ENCODE peak calls at places on chromosomes 5 and 9, in nine cellular contexts. One of them, this sample, is unnamed. For H3K4me1, the result is how much of the 10 kb centered on the place peaks cover.

GRCh38 chr9:95044731-95045508 is 272.6 kb downstream of the FANCC start:
- ATAC-seq in foreskin keratinocyte: peak
- ATAC-seq in right cardiac atrium: peak
- ATAC-seq in heart left ventricle: peak
- ATAC-seq in gastrocnemius medialis: peak
- ATAC-seq in lower lobe of right lung: no peak
- ATAC-seq in A549: peak
- ATAC-seq in Panc1: peak
- ATAC-seq in GM23338: peak
- ATAC-seq in this sample: peak

GRCh38 chr5:140497897-140498296 is 49.6 kb upstream of the EIF4EBP3 start:
- ATAC-seq in foreskin keratinocyte: no peak
- ATAC-seq in right cardiac atrium: no peak
- ATAC-seq in heart left ventricle: no peak
- ATAC-seq in gastrocnemius medialis: no peak
- ATAC-seq in lower lobe of right lung: peak
- ATAC-seq in A549: peak
- ATAC-seq in Panc1: no peak
- ATAC-seq in GM23338: no peak
- ATAC-seq in this sample: no peak

GRCh38 chr5:109962882-109963603 is 273.3 kb downstream of the MAN2A1 start:
- ATAC-seq in foreskin keratinocyte: no peak
- ATAC-seq in right cardiac atrium: no peak
- ATAC-seq in heart left ventricle: no peak
- ATAC-seq in gastrocnemius medialis: no peak
- ATAC-seq in lower lobe of right lung: no peak
- ATAC-seq in A549: no peak
- ATAC-seq in Panc1: no peak
- ATAC-seq in GM23338: no peak
- ATAC-seq in this sample: no peak

GRCh38 chr5:148384389-148384756 is 615 bp downstream of the FBXO38 start:
- ATAC-seq in foreskin keratinocyte: peak
- ATAC-seq in right cardiac atrium: no peak
- ATAC-seq in heart left ventricle: no peak
- ATAC-seq in gastrocnemius medialis: peak
- ATAC-seq in lower lobe of right lung: peak
- ATAC-seq in A549: peak
- ATAC-seq in Panc1: peak
- ATAC-seq in GM23338: peak
- ATAC-seq in this sample: no peak

GRCh38 chr5:38426493-38426892 is 130.0 kb downstream of the LIFR start:
- ATAC-seq in foreskin keratinocyte: peak
- ATAC-seq in right cardiac atrium: no peak
- ATAC-seq in heart left ventricle: no peak
- ATAC-seq in gastrocnemius medialis: peak
- ATAC-seq in lower lobe of right lung: no peak
- ATAC-seq in A549: no peak
- ATAC-seq in Panc1: no peak
- ATAC-seq in GM23338: no peak
- ATAC-seq in this sample: no peak

GRCh38 chr5:171633776-171634470 is 151.7 kb upstream of the SMIM23 start:
- ATAC-seq in foreskin keratinocyte: no peak
- ATAC-seq in right cardiac atrium: no peak
- ATAC-seq in heart left ventricle: no peak
- ATAC-seq in gastrocnemius medialis: no peak
- ATAC-seq in lower lobe of right lung: peak
- ATAC-seq in A549: no peak
- ATAC-seq in Panc1: no peak
- ATAC-seq in GM23338: no peak
- ATAC-seq in this sample: no peak

GRCh38 chr9:69940668-69941067 is 103.0 kb upstream of the MAMDC2 start:
- ATAC-seq in foreskin keratinocyte: no peak
- ATAC-seq in right cardiac atrium: no peak
- ATAC-seq in heart left ventricle: no peak
- ATAC-seq in gastrocnemius medialis: no peak
- ATAC-seq in lower lobe of right lung: no peak
- ATAC-seq in A549: no peak
- ATAC-seq in Panc1: no peak
- ATAC-seq in GM23338: no peak
- ATAC-seq in this sample: no peak

GRCh38 chr5:135242496-135243193 is 156.4 kb downstream of the MACROH2A1 start:
- ATAC-seq in foreskin keratinocyte: no peak
- ATAC-seq in right cardiac atrium: peak
- ATAC-seq in heart left ventricle: peak
- ATAC-seq in gastrocnemius medialis: peak
- ATAC-seq in lower lobe of right lung: no peak
- ATAC-seq in A549: no peak
- ATAC-seq in Panc1: no peak
- ATAC-seq in GM23338: no peak
- ATAC-seq in this sample: peak

GRCh38 chr9:27413507-27414214 is 110.4 kb upstream of the IFNK start:
- ATAC-seq in foreskin keratinocyte: peak
- ATAC-seq in right cardiac atrium: peak
- ATAC-seq in heart left ventricle: no peak
- ATAC-seq in gastrocnemius medialis: no peak
- ATAC-seq in lower lobe of right lung: no peak
- ATAC-seq in A549: no peak
- ATAC-seq in Panc1: no peak
- ATAC-seq in GM23338: no peak
- ATAC-seq in this sample: peak

DNA sequence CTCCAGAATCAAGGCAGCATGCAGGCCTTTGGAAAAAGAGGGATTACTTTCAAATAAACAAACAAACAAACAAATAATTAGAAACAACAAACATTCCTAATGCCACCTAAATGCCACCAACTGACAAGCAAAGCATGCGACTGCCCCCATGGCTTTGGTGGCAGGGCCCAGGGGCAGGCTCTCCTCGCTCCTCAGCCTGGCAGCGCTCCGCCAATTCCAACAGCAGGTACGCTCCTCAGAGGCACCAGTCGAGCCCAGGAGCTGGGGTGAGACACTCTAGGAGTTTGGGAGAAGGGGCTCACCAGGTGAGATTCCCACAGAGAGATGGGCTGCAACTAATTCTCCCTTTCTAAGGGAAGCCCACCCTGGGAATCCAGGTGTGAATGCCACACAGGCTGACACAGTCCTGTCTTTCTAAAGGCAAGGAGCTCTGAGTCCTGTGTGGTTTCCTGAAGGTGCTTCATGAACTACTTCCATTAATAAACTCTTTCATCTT is 27.8 kb downstream of the CSF2 start:
- ATAC-seq in foreskin keratinocyte: no peak
- ATAC-seq in right cardiac atrium: no peak
- ATAC-seq in heart left ventricle: no peak
- ATAC-seq in gastrocnemius medialis: no peak
- ATAC-seq in lower lobe of right lung: no peak
- ATAC-seq in A549: no peak
- ATAC-seq in Panc1: no peak
- ATAC-seq in GM23338: no peak
- ATAC-seq in this sample: no peak
- H3K4me1 ChIP-seq in foreskin keratinocyte: under half
- H3K4me1 ChIP-seq in right cardiac atrium: under half
- H3K4me1 ChIP-seq in heart left ventricle: half or more
- H3K4me1 ChIP-seq in gastrocnemius medialis: under half
- H3K4me1 ChIP-seq in lower lobe of right lung: under half
- H3K4me1 ChIP-seq in A549: under half
- H3K4me1 ChIP-seq in Panc1: under half
- H3K4me1 ChIP-seq in GM23338: under half
- H3K4me1 ChIP-seq in this sample: under half

GRCh38 chr9:110088099-110088498 is 119.9 kb downstream of the C9orf152 start:
- ATAC-seq in foreskin keratinocyte: peak
- ATAC-seq in right cardiac atrium: no peak
- ATAC-seq in heart left ventricle: no peak
- ATAC-seq in gastrocnemius medialis: no peak
- ATAC-seq in lower lobe of right lung: no peak
- ATAC-seq in A549: peak
- ATAC-seq in Panc1: no peak
- ATAC-seq in GM23338: no peak
- ATAC-seq in this sample: no peak

GRCh38 chr9:110086537-110086936 is 121.4 kb downstream of the C9orf152 start:
- ATAC-seq in foreskin keratinocyte: no peak
- ATAC-seq in right cardiac atrium: no peak
- ATAC-seq in heart left ventricle: no peak
- ATAC-seq in gastrocnemius medialis: no peak
- ATAC-seq in lower lobe of right lung: no peak
- ATAC-seq in A549: no peak
- ATAC-seq in Panc1: no peak
- ATAC-seq in GM23338: no peak
- ATAC-seq in this sample: no peak

GRCh38 chr9:110081395-110081794 is 126.6 kb downstream of the C9orf152 start:
- ATAC-seq in foreskin keratinocyte: no peak
- ATAC-seq in right cardiac atrium: peak
- ATAC-seq in heart left ventricle: peak
- ATAC-seq in gastrocnemius medialis: peak
- ATAC-seq in lower lobe of right lung: no peak
- ATAC-seq in A549: no peak
- ATAC-seq in Panc1: no peak
- ATAC-seq in GM23338: peak
- ATAC-seq in this sample: no peak

GRCh38 chr9:110078626-110079025 is 129.3 kb downstream of the C9orf152 start:
- ATAC-seq in foreskin keratinocyte: no peak
- ATAC-seq in right cardiac atrium: no peak
- ATAC-seq in heart left ventricle: no peak
- ATAC-seq in gastrocnemius medialis: no peak
- ATAC-seq in lower lobe of right lung: no peak
- ATAC-seq in A549: no peak
- ATAC-seq in Panc1: no peak
- ATAC-seq in GM23338: no peak
- ATAC-seq in this sample: no peak

GRCh38 chr9:110083866-110084265 is 124.1 kb downstream of the C9orf152 start:
- ATAC-seq in foreskin keratinocyte: no peak
- ATAC-seq in right cardiac atrium: no peak
- ATAC-seq in heart left ventricle: no peak
- ATAC-seq in gastrocnemius medialis: no peak
- ATAC-seq in lower lobe of right lung: no peak
- ATAC-seq in A549: no peak
- ATAC-seq in Panc1: no peak
- ATAC-seq in GM23338: no peak
- ATAC-seq in this sample: no peak
- H3K4me1 ChIP-seq in foreskin keratinocyte: under half
- H3K4me1 ChIP-seq in right cardiac atrium: under half
- H3K4me1 ChIP-seq in heart left ventricle: half or more
- H3K4me1 ChIP-seq in gastrocnemius medialis: under half
- H3K4me1 ChIP-seq in lower lobe of right lung: under half
- H3K4me1 ChIP-seq in A549: under half
- H3K4me1 ChIP-seq in Panc1: under half
- H3K4me1 ChIP-seq in GM23338: under half
- H3K4me1 ChIP-seq in this sample: under half

GRCh38 chr5:103264529-103264928 is 6.0 kb downstream of the MACIR start:
- ATAC-seq in foreskin keratinocyte: no peak
- ATAC-seq in right cardiac atrium: no peak
- ATAC-seq in heart left ventricle: no peak
- ATAC-seq in gastrocnemius medialis: no peak
- ATAC-seq in lower lobe of right lung: no peak
- ATAC-seq in A549: no peak
- ATAC-seq in Panc1: no peak
- ATAC-seq in GM23338: no peak
- ATAC-seq in this sample: no peak
- H3K4me1 ChIP-seq in foreskin keratinocyte: under half
- H3K4me1 ChIP-seq in right cardiac atrium: under half
- H3K4me1 ChIP-seq in heart left ventricle: under half
- H3K4me1 ChIP-seq in gastrocnemius medialis: under half
- H3K4me1 ChIP-seq in lower lobe of right lung: under half
- H3K4me1 ChIP-seq in A549: half or more
- H3K4me1 ChIP-seq in Panc1: under half
- H3K4me1 ChIP-seq in GM23338: under half
- H3K4me1 ChIP-seq in this sample: under half

GRCh38 chr5:1103505-1104326 is 8.1 kb downstream of the SLC12A7 start:
- ATAC-seq in foreskin keratinocyte: no peak
- ATAC-seq in right cardiac atrium: peak
- ATAC-seq in heart left ventricle: peak
- ATAC-seq in gastrocnemius medialis: peak
- ATAC-seq in lower lobe of right lung: peak
- ATAC-seq in A549: no peak
- ATAC-seq in Panc1: peak
- ATAC-seq in GM23338: no peak
- ATAC-seq in this sample: peak

GRCh38 chr5:1103093-1103492 is 8.8 kb downstream of the SLC12A7 start:
- ATAC-seq in foreskin keratinocyte: no peak
- ATAC-seq in right cardiac atrium: no peak
- ATAC-seq in heart left ventricle: no peak
- ATAC-seq in gastrocnemius medialis: no peak
- ATAC-seq in lower lobe of right lung: no peak
- ATAC-seq in A549: no peak
- ATAC-seq in Panc1: no peak
- ATAC-seq in GM23338: no peak
- ATAC-seq in this sample: no peak

GRCh38 chr5:1100652-1101574 is 10.9 kb downstream of the SLC12A7 start:
- ATAC-seq in foreskin keratinocyte: no peak
- ATAC-seq in right cardiac atrium: no peak
- ATAC-seq in heart left ventricle: no peak
- ATAC-seq in gastrocnemius medialis: no peak
- ATAC-seq in lower lobe of right lung: no peak
- ATAC-seq in A549: no peak
- ATAC-seq in Panc1: peak
- ATAC-seq in GM23338: peak
- ATAC-seq in this sample: no peak

GRCh38 chr5:1099931-1100651 is 11.8 kb downstream of the SLC12A7 start:
- ATAC-seq in foreskin keratinocyte: peak
- ATAC-seq in right cardiac atrium: no peak
- ATAC-seq in heart left ventricle: no peak
- ATAC-seq in gastrocnemius medialis: no peak
- ATAC-seq in lower lobe of right lung: no peak
- ATAC-seq in A549: peak
- ATAC-seq in Panc1: peak
- ATAC-seq in GM23338: peak
- ATAC-seq in this sample: no peak

DNA sequence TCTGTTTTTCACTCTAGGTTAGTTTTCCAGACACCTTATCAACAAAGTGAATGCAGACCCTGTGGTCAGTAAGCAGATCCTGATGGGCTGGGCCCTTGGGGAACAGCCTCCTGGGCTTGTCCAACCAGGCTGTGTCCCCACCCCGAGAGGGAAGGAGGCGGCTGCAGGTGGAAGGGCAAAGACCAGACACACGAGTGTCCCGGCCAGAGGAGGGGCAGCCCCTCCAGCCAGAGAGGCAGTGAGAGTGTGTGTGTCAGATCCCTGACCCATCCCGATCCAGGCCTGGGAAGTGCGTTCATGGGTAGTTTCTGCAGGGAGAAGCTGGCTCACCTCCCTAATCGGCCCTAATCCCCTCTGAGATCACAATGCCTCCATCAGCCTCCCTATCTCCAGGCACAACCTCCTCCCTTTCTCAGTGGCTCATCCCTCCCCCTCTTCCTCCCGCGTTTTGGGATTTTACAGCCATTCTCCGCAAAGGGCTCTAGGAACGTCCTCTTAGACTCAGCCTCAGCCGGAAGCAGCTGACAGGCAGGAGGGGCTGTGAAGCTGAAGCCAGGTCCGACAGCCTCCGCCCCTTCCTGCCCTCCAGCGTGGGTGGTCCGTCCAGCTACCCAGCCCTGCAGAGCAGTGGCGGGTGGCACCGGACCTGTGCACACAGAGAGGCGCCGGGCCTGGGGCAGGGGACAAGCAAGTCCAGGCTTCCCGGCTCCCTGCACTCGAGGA is 9.7 kb downstream of the SLC12A7 start:
- ATAC-seq in foreskin keratinocyte: no peak
- ATAC-seq in right cardiac atrium: peak
- ATAC-seq in heart left ventricle: peak
- ATAC-seq in gastrocnemius medialis: no peak
- ATAC-seq in lower lobe of right lung: peak
- ATAC-seq in A549: no peak
- ATAC-seq in Panc1: peak
- ATAC-seq in GM23338: peak
- ATAC-seq in this sample: peak
- H3K4me1 ChIP-seq in foreskin keratinocyte: under half
- H3K4me1 ChIP-seq in right cardiac atrium: under half
- H3K4me1 ChIP-seq in heart left ventricle: half or more
- H3K4me1 ChIP-seq in gastrocnemius medialis: under half
- H3K4me1 ChIP-seq in lower lobe of right lung: half or more
- H3K4me1 ChIP-seq in A549: half or more
- H3K4me1 ChIP-seq in Panc1: half or more
- H3K4me1 ChIP-seq in GM23338: half or more
- H3K4me1 ChIP-seq in this sample: half or more

This sample was measured in gastroesophageal sphincter.